ENCODE peak calls at places on chromosomes 1 and 21, in eight cellular contexts. Q is left ventricle myocardium inferior, E is heart right ventricle, N is ovary, S is breast epithelium, V is pancreas, A is stomach, Y is AG04450. O is an unnamed sample.

GRCh38 chr1:75127916-75128717 is 6.1 kb upstream of the LHX8 start:
- DNase-seq in N (no peak), S (no peak), Y (no peak), E (no peak), A (no peak), Q (no peak), V (no peak), O (peak; percentile 13)

GRCh38 chr1:68770817-68771216 is 273.9 kb upstream of the DEPDC1 start:
- DNase-seq in V (no peak), Q (no peak), S (no peak), N (no peak), E (no peak), A (no peak), Y (no peak), O (no peak)

GRCh38 chr1:207030522-207031009 is 2.0 kb downstream of the C1orf116 start:
- DNase-seq in A (no peak), Q (no peak), Y (no peak), S (no peak), E (no peak), N (no peak), V (no peak), O (no peak)

GRCh38 chr1:37305841-37306240 is 168.5 kb upstream of the ZC3H12A start:
- DNase-seq in A (no peak), Q (no peak), Y (no peak), S (no peak), N (no peak), E (no peak), V (no peak), O (no peak)

GRCh38 chr21:27476696-27477095 is 509.8 kb upstream of the ADAMTS5 start:
- DNase-seq in Y (peak; percentile 7), V (no peak), N (peak; percentile 15), A (no peak), E (no peak), Q (no peak), S (no peak), O (no peak)

GRCh38 chr1:218748071-218748470 is 402.9 kb downstream of the TGFB2 start:
- DNase-seq in Q (no peak), N (no peak), A (no peak), E (no peak), S (no peak), V (no peak), Y (no peak), O (no peak)

GRCh38 chr1:198234511-198235251 is 77.9 kb downstream of the NEK7 start:
- DNase-seq in S (no peak), V (no peak), E (no peak), Y (no peak), Q (no peak), A (no peak), N (no peak), O (no peak)

GRCh38 chr1:66583021-66583420 is 49.1 kb downstream of the SGIP1 start:
- DNase-seq in N (no peak), A (no peak), S (no peak), Y (no peak), Q (no peak), E (no peak), V (no peak), O (no peak)

GRCh38 chr1:25148673-25149300 is 83.5 kb downstream of the SYF2 start:
- DNase-seq in A (no peak), V (no peak), Y (no peak), N (no peak), E (no peak), Q (no peak), S (no peak), O (no peak)

GRCh38 chr21:44869860-44870747 is 3.4 kb downstream of the PTTG1IP start:
- DNase-seq in E (peak; percentile 12), N (peak; percentile 44), S (peak; percentile 76), Q (no peak), A (peak; percentile 59), V (peak; percentile 24), Y (peak; percentile 84), O (no peak)

GRCh38 chr1:117605811-117606607 is at the start of gene TENT5C:
- DNase-seq in N (peak; percentile 98), A (peak; percentile 99), Y (peak; percentile 95), Q (peak; percentile 96), E (peak; percentile 97), V (peak; percentile 99), S (peak; percentile 99), O (peak; percentile 99)

GRCh38 chr21:39802226-39802625 is 57.2 kb downstream of the IGSF5 start:
- DNase-seq in A (no peak), V (no peak), S (no peak), Q (no peak), N (no peak), Y (no peak), E (no peak), O (no peak)

DNA sequence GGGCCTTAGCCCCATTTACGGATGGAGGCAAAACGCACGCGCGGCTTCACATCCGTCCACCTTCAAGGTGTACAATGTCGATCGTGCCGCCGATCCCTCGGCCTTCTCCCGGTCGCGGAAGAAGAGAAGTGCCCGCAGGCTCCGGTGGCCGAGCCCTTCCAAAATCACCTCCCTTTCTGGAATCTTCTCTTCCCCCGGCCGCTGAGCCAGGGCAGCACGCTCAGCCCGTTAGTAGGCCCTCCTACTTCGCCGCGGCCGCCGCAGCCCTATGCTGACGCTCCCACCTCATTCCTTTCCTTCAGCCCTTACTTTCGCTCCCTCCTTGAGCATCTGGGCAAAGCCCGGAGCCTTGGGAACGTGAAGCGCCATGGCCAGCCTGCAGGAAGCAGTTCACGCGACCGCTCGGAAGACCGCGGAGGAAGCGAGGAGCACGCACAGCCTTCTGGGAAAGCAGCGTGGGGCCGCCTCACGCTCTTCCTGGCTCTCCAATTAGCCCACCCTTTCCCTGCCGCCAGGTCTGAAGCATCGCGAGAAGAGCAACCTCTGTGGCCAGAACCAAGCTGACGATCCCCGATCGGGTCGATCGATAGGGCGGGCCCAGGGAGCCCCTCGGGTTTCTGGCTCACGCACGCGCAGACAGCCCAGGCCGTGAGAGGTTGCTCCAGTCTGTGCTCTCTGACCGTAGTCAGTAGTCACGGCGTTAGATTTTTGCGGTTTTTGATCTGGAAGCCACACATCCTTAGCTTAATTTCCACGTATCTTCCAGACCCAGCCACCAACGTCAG is at the start of gene CCT8:
- DNase-seq in N (peak; percentile 99), E (peak; percentile 99), Y (peak; percentile 99), Q (peak; percentile 99), S (peak; percentile 97), V (peak; percentile 100), A (peak; percentile 98), O (peak; percentile 100)
- TF ChIP-seq CTCF in N (no peak), E (no peak), Y (no peak), Q (no peak), S (no peak), V (no peak), A (no peak), O (no peak)

GRCh38 chr1:83761977-83762376 is 237.0 kb downstream of the TTLL7 start:
- DNase-seq in N (no peak), A (no peak), Q (no peak), E (no peak), Y (no peak), V (no peak), S (no peak), O (no peak)
- H3K4me3 ChIP-seq in N (no peak overlapping the region), A (no peak overlapping the region), Q (no peak overlapping the region), E (no peak overlapping the region), Y (no peak overlapping the region), V (no peak overlapping the region), S (no peak overlapping the region), O (no peak overlapping the region)

GRCh38 chr1:10386761-10387482 is 11.9 kb upstream of the PGD start:
- DNase-seq in Q (no peak), Y (no peak), V (no peak), A (no peak), E (no peak), N (no peak), S (no peak), O (no peak)

GRCh38 chr1:10383630-10384029 is 15.2 kb upstream of the PGD start:
- DNase-seq in N (no peak), S (no peak), V (no peak), Y (no peak), A (no peak), E (no peak), Q (no peak), O (no peak)

GRCh38 chr1:10380594-10381275 is 18.1 kb upstream of the PGD start:
- DNase-seq in Y (peak; percentile 84), E (no peak), N (peak; percentile 44), V (no peak), Q (no peak), S (no peak), A (no peak), O (no peak)

GRCh38 chr1:10387611-10388386 is 11.1 kb upstream of the PGD start:
- DNase-seq in S (no peak), Q (peak; percentile 50), V (no peak), Y (peak; percentile 41), E (peak; percentile 30), N (peak; percentile 29), A (no peak), O (peak; percentile 43)

GRCh38 chr1:10384219-10384618 is 14.6 kb upstream of the PGD start:
- DNase-seq in N (no peak), V (no peak), Q (no peak), A (no peak), Y (no peak), S (no peak), E (no peak), O (no peak)
- H3K27ac ChIP-seq in N (no peak overlapping the region), V (no peak overlapping the region), Q (no peak overlapping the region), A (no peak overlapping the region), Y (no peak overlapping the region), S (no peak overlapping the region), E (no peak overlapping the region), O (no peak overlapping the region)

DNA sequence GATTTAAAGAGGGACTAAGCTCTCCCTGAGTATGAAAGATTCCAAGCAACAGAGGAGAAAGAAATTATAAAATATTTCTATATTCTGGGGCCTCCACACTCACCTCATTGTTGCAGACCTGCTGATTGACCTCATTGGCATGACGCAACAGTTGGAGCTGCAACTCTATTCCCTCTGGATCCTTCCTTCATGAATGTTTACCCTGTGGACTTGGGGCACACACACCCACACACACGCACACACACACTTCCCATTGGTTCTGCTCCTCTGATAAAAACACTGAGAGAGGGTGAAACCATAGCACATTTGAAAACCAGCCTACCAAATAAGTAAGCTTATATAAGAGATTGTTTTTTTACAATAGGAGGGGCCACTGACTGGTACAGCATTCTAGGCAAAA is 159.1 kb downstream of the BRINP2 start:
- DNase-seq in Y (no peak), Q (no peak), V (no peak), E (no peak), S (no peak), N (no peak), A (no peak), O (no peak)
- TF ChIP-seq CTCF in Y (no peak), Q (no peak), V (no peak), E (no peak), S (no peak), N (no peak), A (no peak), O (no peak)

GRCh38 chr1:226875641-226876295 is 5.4 kb downstream of the PSEN2 start:
- DNase-seq in Q (no peak), V (peak; percentile 76), Y (no peak), E (no peak), S (no peak), N (no peak), A (peak; percentile 77), O (peak; percentile 67)
- H3K4me3 ChIP-seq in Q (no peak overlapping the region), V (no peak overlapping the region), Y (no peak overlapping the region), E (no peak overlapping the region), S (no peak overlapping the region), N (no peak overlapping the region), A (no peak overlapping the region), O (no peak overlapping the region)

O was measured in left lung.